ENCODE peak calls at places on chromosomes 7 and 10, in eight cellular contexts. One of them, this sample, is unnamed.

GRCh38 chr10:44356139-44357115 is 28.5 kb downstream of the CXCL12 start:
- DNase-seq in H1: no peak
- DNase-seq in GM23338: no peak
- DNase-seq in breast epithelium: no peak
- DNase-seq in Panc1: no peak
- DNase-seq in K562: no peak
- DNase-seq in spleen: no peak
- DNase-seq in prostate gland: no peak
- DNase-seq in this sample: no peak

GRCh38 chr7:4725014-4725951 is 43.2 kb downstream of the FOXK1 start:
- DNase-seq in H1: no peak
- DNase-seq in GM23338: peak; percentile 30
- DNase-seq in breast epithelium: peak; percentile 69
- DNase-seq in Panc1: no peak
- DNase-seq in K562: no peak
- DNase-seq in spleen: peak; percentile 92
- DNase-seq in prostate gland: peak; percentile 84
- DNase-seq in this sample: peak; percentile 95

GRCh38 chr7:94440460-94441039 is 45.9 kb downstream of the COL1A2 start:
- DNase-seq in H1: no peak
- DNase-seq in GM23338: peak; percentile 19
- DNase-seq in breast epithelium: no peak
- DNase-seq in Panc1: no peak
- DNase-seq in K562: no peak
- DNase-seq in spleen: no peak
- DNase-seq in prostate gland: no peak
- DNase-seq in this sample: no peak

GRCh38 chr10:88281592-88282268 is 301.4 kb downstream of the RNLS start:
- DNase-seq in H1: no peak
- DNase-seq in GM23338: no peak
- DNase-seq in breast epithelium: no peak
- DNase-seq in Panc1: no peak
- DNase-seq in K562: no peak
- DNase-seq in spleen: no peak
- DNase-seq in prostate gland: no peak
- DNase-seq in this sample: no peak

GRCh38 chr10:48594799-48595198 is 10.1 kb downstream of the ARHGAP22 start:
- DNase-seq in H1: peak; percentile 29
- DNase-seq in GM23338: no peak
- DNase-seq in breast epithelium: no peak
- DNase-seq in Panc1: no peak
- DNase-seq in K562: no peak
- DNase-seq in spleen: no peak
- DNase-seq in prostate gland: no peak
- DNase-seq in this sample: no peak

GRCh38 chr7:13989138-13989943 is at the start of gene ETV1:
- DNase-seq in H1: peak; percentile 89
- DNase-seq in GM23338: peak; percentile 98
- DNase-seq in breast epithelium: peak; percentile 54
- DNase-seq in Panc1: peak; percentile 65
- DNase-seq in K562: peak; percentile 86
- DNase-seq in spleen: peak; percentile 75
- DNase-seq in prostate gland: peak; percentile 46
- DNase-seq in this sample: no peak

GRCh38 chr10:85679061-85679460 is 687.5 kb downstream of the GRID1 start:
- DNase-seq in H1: no peak
- DNase-seq in GM23338: no peak
- DNase-seq in breast epithelium: no peak
- DNase-seq in Panc1: no peak
- DNase-seq in K562: no peak
- DNase-seq in spleen: no peak
- DNase-seq in prostate gland: no peak
- DNase-seq in this sample: no peak

GRCh38 chr10:47101807-47102206 is 190.6 kb downstream of the PTPN20 start:
- DNase-seq in H1: no peak
- DNase-seq in GM23338: no peak
- DNase-seq in breast epithelium: no peak
- DNase-seq in Panc1: no peak
- DNase-seq in K562: no peak
- DNase-seq in spleen: no peak
- DNase-seq in prostate gland: no peak
- DNase-seq in this sample: no peak

GRCh38 chr10:49362596-49363260 is 33.2 kb downstream of the DRGX start:
- DNase-seq in H1: no peak
- DNase-seq in GM23338: no peak
- DNase-seq in breast epithelium: no peak
- DNase-seq in Panc1: no peak
- DNase-seq in K562: no peak
- DNase-seq in spleen: no peak
- DNase-seq in prostate gland: no peak
- DNase-seq in this sample: peak; percentile 86

GRCh38 chr7:148620749-148621372 is 30.3 kb downstream of the C7orf33 start:
- DNase-seq in H1: no peak
- DNase-seq in GM23338: no peak
- DNase-seq in breast epithelium: no peak
- DNase-seq in Panc1: no peak
- DNase-seq in K562: no peak
- DNase-seq in spleen: no peak
- DNase-seq in prostate gland: no peak
- DNase-seq in this sample: no peak

GRCh38 chr10:77899080-77899477 is 27.5 kb downstream of the DLG5 start:
- DNase-seq in H1: no peak
- DNase-seq in GM23338: no peak
- DNase-seq in breast epithelium: peak; percentile 89
- DNase-seq in Panc1: no peak
- DNase-seq in K562: no peak
- DNase-seq in spleen: no peak
- DNase-seq in prostate gland: peak; percentile 93
- DNase-seq in this sample: no peak

GRCh38 chr10:67976292-67977245 is 92.1 kb downstream of the SIRT1 start:
- DNase-seq in H1: peak; percentile 3
- DNase-seq in GM23338: peak; percentile 59
- DNase-seq in breast epithelium: no peak
- DNase-seq in Panc1: no peak
- DNase-seq in K562: no peak
- DNase-seq in spleen: no peak
- DNase-seq in prostate gland: no peak
- DNase-seq in this sample: no peak

GRCh38 chr7:129282865-129283264 is 58.0 kb downstream of the AHCYL2 start:
- DNase-seq in H1: no peak
- DNase-seq in GM23338: peak; percentile 43
- DNase-seq in breast epithelium: no peak
- DNase-seq in Panc1: no peak
- DNase-seq in K562: no peak
- DNase-seq in spleen: no peak
- DNase-seq in prostate gland: no peak
- DNase-seq in this sample: no peak

DNA sequence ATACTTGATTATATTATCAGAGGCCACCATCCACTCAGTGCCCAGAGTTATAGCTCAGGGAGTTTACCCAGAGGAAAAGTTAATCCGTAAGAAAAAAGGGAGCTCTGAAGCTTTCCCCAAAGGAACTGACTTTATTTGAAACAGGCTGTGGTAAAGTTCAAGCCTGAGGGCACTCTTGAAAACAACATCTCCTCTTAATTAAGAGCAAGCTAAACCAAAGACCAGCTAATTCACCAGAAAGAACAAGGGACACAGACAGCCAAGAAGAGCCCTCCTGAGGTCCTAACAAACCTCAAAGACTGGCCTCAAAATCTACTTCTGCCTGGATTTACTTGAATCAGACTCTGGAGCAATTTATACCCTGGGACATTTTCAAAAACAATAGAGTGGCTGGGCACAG is 159.6 kb upstream of the CHST15 start:
- DNase-seq in H1: no peak
- DNase-seq in GM23338: no peak
- DNase-seq in breast epithelium: no peak
- DNase-seq in Panc1: no peak
- DNase-seq in K562: no peak
- DNase-seq in spleen: no peak
- DNase-seq in prostate gland: no peak
- DNase-seq in this sample: no peak
- TF ChIP-seq POLR2AphosphoS5 in H1: no peak
- TF ChIP-seq POLR2AphosphoS5 in GM23338: no peak
- TF ChIP-seq POLR2AphosphoS5 in breast epithelium: no peak
- TF ChIP-seq POLR2AphosphoS5 in Panc1: no peak
- TF ChIP-seq POLR2AphosphoS5 in K562: no peak
- TF ChIP-seq POLR2AphosphoS5 in spleen: no peak
- TF ChIP-seq POLR2AphosphoS5 in prostate gland: no peak
- TF ChIP-seq POLR2AphosphoS5 in this sample: no peak

GRCh38 chr7:70710011-70710480 is 421.9 kb upstream of the GALNT17 start:
- DNase-seq in H1: no peak
- DNase-seq in GM23338: no peak
- DNase-seq in breast epithelium: no peak
- DNase-seq in Panc1: no peak
- DNase-seq in K562: no peak
- DNase-seq in spleen: no peak
- DNase-seq in prostate gland: peak; percentile 54
- DNase-seq in this sample: no peak
- H3K27ac ChIP-seq in H1: no peak overlapping the region
- H3K27ac ChIP-seq in GM23338: no peak overlapping the region
- H3K27ac ChIP-seq in breast epithelium: peak overlapping the region; percentile 1
- H3K27ac ChIP-seq in Panc1: no peak overlapping the region
- H3K27ac ChIP-seq in K562: no peak overlapping the region
- H3K27ac ChIP-seq in spleen: no peak overlapping the region
- H3K27ac ChIP-seq in prostate gland: no peak overlapping the region
- H3K27ac ChIP-seq in this sample: no peak overlapping the region

GRCh38 chr10:31011017-31011659 is 20.5 kb downstream of the ZNF438 start:
- DNase-seq in H1: no peak
- DNase-seq in GM23338: no peak
- DNase-seq in breast epithelium: no peak
- DNase-seq in Panc1: no peak
- DNase-seq in K562: no peak
- DNase-seq in spleen: no peak
- DNase-seq in prostate gland: no peak
- DNase-seq in this sample: no peak
- TF ChIP-seq POLR2AphosphoS5 in H1: no peak
- TF ChIP-seq POLR2AphosphoS5 in GM23338: no peak
- TF ChIP-seq POLR2AphosphoS5 in breast epithelium: no peak
- TF ChIP-seq POLR2AphosphoS5 in Panc1: no peak
- TF ChIP-seq POLR2AphosphoS5 in K562: no peak
- TF ChIP-seq POLR2AphosphoS5 in spleen: no peak
- TF ChIP-seq POLR2AphosphoS5 in prostate gland: no peak
- TF ChIP-seq POLR2AphosphoS5 in this sample: no peak

GRCh38 chr7:100000239-100000638 is 15.2 kb upstream of the ZKSCAN1 start:
- DNase-seq in H1: no peak
- DNase-seq in GM23338: no peak
- DNase-seq in breast epithelium: no peak
- DNase-seq in Panc1: no peak
- DNase-seq in K562: no peak
- DNase-seq in spleen: peak; percentile 29
- DNase-seq in prostate gland: no peak
- DNase-seq in this sample: no peak

GRCh38 chr7:100007887-100008286 is 7.5 kb upstream of the ZKSCAN1 start:
- DNase-seq in H1: no peak
- DNase-seq in GM23338: peak; percentile 43
- DNase-seq in breast epithelium: no peak
- DNase-seq in Panc1: no peak
- DNase-seq in K562: no peak
- DNase-seq in spleen: peak; percentile 14
- DNase-seq in prostate gland: no peak
- DNase-seq in this sample: no peak

GRCh38 chr7:100008525-100008924 is 6.9 kb upstream of the ZKSCAN1 start:
- DNase-seq in H1: no peak
- DNase-seq in GM23338: no peak
- DNase-seq in breast epithelium: peak; percentile 75
- DNase-seq in Panc1: no peak
- DNase-seq in K562: no peak
- DNase-seq in spleen: no peak
- DNase-seq in prostate gland: peak; percentile 95
- DNase-seq in this sample: no peak

DNA sequence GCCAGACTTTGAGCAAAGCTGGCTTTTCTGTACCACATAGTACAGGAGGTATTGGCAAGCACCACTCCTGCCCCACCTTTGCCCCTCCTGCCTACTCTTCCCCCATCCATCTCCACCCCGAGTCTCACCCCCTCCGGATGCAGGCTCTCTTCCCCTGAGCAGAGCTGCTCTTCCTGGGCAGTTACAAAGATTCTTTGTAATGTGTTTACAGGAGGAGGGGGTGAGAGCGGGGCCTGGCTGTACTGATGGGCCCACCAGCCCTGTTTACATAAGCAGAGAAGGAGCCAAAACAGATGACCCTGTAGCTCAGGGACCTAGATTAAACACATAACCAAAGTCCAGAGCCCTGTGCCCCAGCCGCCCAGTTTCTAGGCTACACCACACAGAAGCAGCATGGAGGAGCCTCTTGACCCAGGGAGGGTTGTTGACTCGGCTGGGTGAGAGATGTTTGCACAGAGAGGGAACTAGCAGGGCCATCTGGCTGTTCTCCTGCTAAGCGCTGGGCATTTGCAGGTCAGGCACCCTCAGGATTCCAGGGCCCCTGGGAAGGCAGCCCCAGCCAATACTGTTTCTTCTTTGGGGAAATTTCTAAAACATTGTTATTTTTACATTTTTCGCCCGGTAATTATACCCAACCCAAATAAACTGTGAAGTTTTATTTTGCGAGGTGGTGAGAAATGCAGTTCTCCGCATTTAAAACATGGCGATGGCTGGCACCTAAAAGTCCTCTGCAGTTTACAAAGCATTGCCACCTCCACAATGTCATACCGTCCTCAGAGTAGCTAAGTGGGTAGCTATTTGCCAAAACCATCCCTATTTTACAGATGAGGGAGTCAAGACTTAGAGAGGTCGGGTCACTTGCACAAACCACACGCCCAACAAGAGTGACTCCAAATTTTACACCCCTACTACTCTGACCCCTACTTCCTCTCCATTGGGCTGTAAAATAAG is 11.4 kb upstream of the ZKSCAN1 start:
- DNase-seq in H1: no peak
- DNase-seq in GM23338: peak; percentile 26
- DNase-seq in breast epithelium: no peak
- DNase-seq in Panc1: no peak
- DNase-seq in K562: no peak
- DNase-seq in spleen: peak; percentile 35
- DNase-seq in prostate gland: peak; percentile 71
- DNase-seq in this sample: no peak
- H3K27ac ChIP-seq in H1: no peak overlapping the region
- H3K27ac ChIP-seq in GM23338: no peak overlapping the region
- H3K27ac ChIP-seq in breast epithelium: peak overlapping the region; percentile 45
- H3K27ac ChIP-seq in Panc1: peak overlapping the region; percentile 45
- H3K27ac ChIP-seq in K562: no peak overlapping the region
- H3K27ac ChIP-seq in spleen: no peak overlapping the region
- H3K27ac ChIP-seq in prostate gland: peak overlapping the region; percentile 90
- H3K27ac ChIP-seq in this sample: no peak overlapping the region

This sample was measured in esophagus muscularis mucosa.